ENCODE peak calls at places on chromosomes 5 and 9, in four cellular contexts. D is hippocampal formation, C is SJSA1, I is T-cell. R is an unnamed sample.

GRCh38 chr5:116575635-116576042 is 1.0 kb upstream of the SEMA6A start:
- DNase-seq in D (no peak), C (no peak), I (no peak), R (no peak)

GRCh38 chr9:86903461-86904010 is 43.8 kb downstream of the GAS1 start:
- DNase-seq in D (no peak), C (no peak), I (no peak), R (no peak)

GRCh38 chr9:121267689-121268597 is at the start of gene GSN:
- DNase-seq in D (peak), C (peak), I (peak), R (peak)

GRCh38 chr9:114499528-114499927 is 5.7 kb downstream of the WHRN start:
- DNase-seq in D (peak), C (no peak), I (no peak), R (no peak)

GRCh38 chr9:127693143-127693542 is 13.6 kb upstream of the CFAP157 start:
- DNase-seq in D (peak), C (no peak), I (no peak), R (no peak)

GRCh38 chr9:13432914-13433313 is 153.4 kb upstream of the MPDZ start:
- DNase-seq in D (no peak), C (no peak), I (no peak), R (peak)

GRCh38 chr5:40409600-40409999 is 270.1 kb upstream of the PTGER4 start:
- DNase-seq in D (no peak), C (no peak), I (no peak), R (no peak)

GRCh38 chr5:62083247-62083646 is 222.8 kb upstream of the KIF2A start:
- DNase-seq in D (no peak), C (no peak), I (no peak), R (no peak)

GRCh38 chr9:98850851-98851729 is 43.6 kb downstream of the GALNT12 start:
- DNase-seq in D (no peak), C (no peak), I (no peak), R (no peak)

GRCh38 chr9:16321461-16322119 is 548.9 kb downstream of the BNC2 start:
- DNase-seq in D (no peak), C (no peak), I (no peak), R (peak)

GRCh38 chr5:42798284-42799240 is 13.1 kb downstream of the SELENOP start:
- DNase-seq in D (no peak), C (no peak), I (no peak), R (no peak)

R was measured in lung microvascular endothelial cell.